ENCODE peak calls at places on chromosomes 13 and 19, in eight cellular contexts. Q, R, I, L, M, J, B and C are unnamed samples. For H3K4me1, the result is how much of the 10 kb centered on the place peaks cover.

GRCh38 chr19:5743640-5744039 is 23.2 kb downstream of the CATSPERD start:
- DNase-seq in J (no peak), M (no peak), Q (no peak), I (no peak), R (no peak), B (peak), L (no peak), C (no peak)

GRCh38 chr13:75440100-75440499 is 41.9 kb downstream of the TBC1D4 start:
- DNase-seq in I (no peak), Q (no peak), M (peak), B (no peak), J (no peak), R (no peak), L (no peak), C (no peak)

GRCh38 chr19:33194884-33195710 is 967 bp downstream of the LRP3 start:
- DNase-seq in I (no peak), R (peak), Q (no peak), L (peak), B (peak), M (peak), J (no peak), C (no peak)

GRCh38 chr19:44644391-44645016 is 794 bp downstream of the PVR start:
- DNase-seq in R (no peak), Q (peak), L (peak), B (peak), I (peak), M (peak), J (no peak), C (peak)

GRCh38 chr13:94595006-94595942 is 678 bp downstream of the TGDS start:
- DNase-seq in M (peak), J (peak), B (peak), I (no peak), L (peak), R (peak), Q (no peak), C (no peak)

GRCh38 chr13:84651288-84651687 is 769.0 kb upstream of the SLITRK1 start:
- DNase-seq in B (peak), L (no peak), R (no peak), J (no peak), M (peak), Q (no peak), I (no peak), C (no peak)

GRCh38 chr13:71242191-71242590 is 624.8 kb downstream of the DACH1 start:
- DNase-seq in Q (no peak), I (no peak), R (no peak), B (no peak), J (no peak), L (no peak), M (no peak), C (no peak)

GRCh38 chr13:51733656-51734334 is 70.2 kb downstream of the DHRS12 start:
- DNase-seq in L (peak), J (no peak), I (no peak), B (no peak), M (no peak), R (no peak), Q (no peak), C (no peak)

GRCh38 chr19:11018179-11018578 is 57.3 kb downstream of the SMARCA4 start:
- DNase-seq in B (peak), I (no peak), M (no peak), R (peak), L (no peak), Q (no peak), J (no peak), C (no peak)

GRCh38 chr19:16702123-16702522 is 17.5 kb upstream of the NWD1 start:
- DNase-seq in Q (no peak), R (no peak), I (peak), J (peak), L (peak), M (no peak), B (peak), C (peak)

GRCh38 chr13:47216176-47216822 is 319.4 kb upstream of the HTR2A start:
- DNase-seq in B (peak), R (no peak), I (no peak), Q (no peak), M (no peak), L (no peak), J (no peak), C (no peak)

GRCh38 chr13:25085125-25085742 is 10.7 kb upstream of the PABPC3 start:
- DNase-seq in B (peak), Q (no peak), I (no peak), J (no peak), L (peak), M (peak), R (no peak), C (no peak)

GRCh38 chr19:7862413-7862951 is 11.7 kb downstream of the PRR36 start:
- DNase-seq in B (peak), J (peak), L (peak), R (peak), M (peak), Q (no peak), I (peak), C (no peak)

GRCh38 chr19:40585677-40586422 is 9.2 kb downstream of the SHKBP1 start:
- DNase-seq in M (no peak), Q (no peak), L (no peak), I (peak), R (no peak), B (no peak), J (no peak), C (no peak)

GRCh38 chr13:40787062-40787461 is 2.3 kb upstream of the SLC25A15 start:
- DNase-seq in Q (no peak), B (no peak), M (no peak), I (no peak), L (no peak), R (no peak), J (no peak), C (no peak)

GRCh38 chr13:106530209-106530906 is 5.1 kb downstream of the EFNB2 start:
- DNase-seq in Q (no peak), R (no peak), I (no peak), B (peak), L (no peak), M (no peak), J (no peak), C (no peak)

GRCh38 chr13:48567521-48568331 is 34.8 kb upstream of the RCBTB2 start:
- DNase-seq in I (no peak), R (no peak), Q (no peak), M (no peak), J (no peak), L (no peak), B (peak), C (no peak)

GRCh38 chr13:106492576-106493323 is 42.7 kb downstream of the EFNB2 start:
- DNase-seq in B (no peak), J (no peak), I (no peak), R (no peak), Q (no peak), M (no peak), L (no peak), C (no peak)

GRCh38 chr19:29040951-29041350 is 172.0 kb downstream of the UQCRFS1 start:
- DNase-seq in M (no peak), R (no peak), J (no peak), B (no peak), L (no peak), I (no peak), Q (no peak), C (no peak)

GRCh38 chr19:28303502-28303901 is 909.4 kb downstream of the UQCRFS1 start:
- DNase-seq in L (no peak), R (no peak), J (no peak), M (no peak), I (no peak), Q (no peak), B (no peak), C (no peak)

GRCh38 chr19:49596954-49597702 is 6.1 kb downstream of the PRR12 start:
- DNase-seq in L (no peak), J (no peak), M (no peak), B (no peak), Q (no peak), I (no peak), R (no peak), C (no peak)

GRCh38 chr19:27964165-27964564 is 1248.8 kb downstream of the UQCRFS1 start:
- DNase-seq in Q (no peak), I (no peak), M (no peak), J (no peak), B (no peak), L (no peak), R (no peak), C (no peak)

GRCh38 chr19:30620354-30620753 is 248.2 kb downstream of the ZNF536 start:
- DNase-seq in M (no peak), I (no peak), L (no peak), J (no peak), Q (no peak), R (no peak), B (no peak), C (no peak)

GRCh38 chr13:36428083-36428482 is 4.2 kb upstream of the CCNA1 start:
- DNase-seq in M (no peak), J (no peak), R (no peak), I (no peak), Q (no peak), B (no peak), L (no peak), C (no peak)

GRCh38 chr19:11633223-11633622 is 35.9 kb downstream of the ZNF627 start:
- DNase-seq in L (no peak), Q (no peak), I (no peak), R (no peak), M (no peak), B (no peak), J (no peak), C (no peak)

DNA sequence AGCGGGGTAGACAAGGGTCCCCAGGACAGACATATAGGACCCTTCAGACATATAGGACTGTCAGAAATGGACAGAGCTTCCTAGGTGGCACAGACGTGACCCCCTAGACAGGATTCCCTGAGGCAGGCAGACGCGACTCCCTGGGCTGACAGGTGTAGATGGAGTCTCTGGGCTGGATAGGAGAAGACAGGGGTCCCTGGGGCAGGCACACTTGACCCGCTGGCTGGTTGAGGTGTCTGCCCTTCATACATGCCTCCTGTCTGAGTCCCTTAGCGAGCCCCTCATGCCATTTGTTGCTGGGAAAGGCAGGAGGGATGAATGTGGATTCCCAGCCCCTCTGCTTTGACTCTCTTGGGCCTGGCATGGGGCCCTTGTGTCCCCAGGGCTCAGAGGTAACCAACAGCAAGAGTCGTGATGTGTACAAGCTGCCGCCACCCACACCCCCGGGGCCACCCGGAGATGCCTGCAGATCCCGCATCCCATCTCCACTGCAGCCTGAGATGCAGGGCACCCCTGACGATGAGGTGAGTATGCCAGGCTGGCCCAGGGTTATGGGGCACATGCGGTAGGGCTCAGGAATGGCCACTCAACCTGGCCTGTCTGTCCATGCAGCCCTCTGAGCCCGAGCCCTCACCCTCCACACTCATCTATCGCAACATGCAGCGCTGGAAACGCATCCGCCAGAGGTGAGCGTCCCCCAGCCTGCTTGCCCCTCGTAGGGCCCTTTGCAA is 3.0 kb downstream of the HSPB6 start:
- DNase-seq in J (no peak), M (no peak), R (no peak), B (no peak), I (no peak), Q (no peak), L (no peak), C (peak)
- H3K4me1 ChIP-seq in J (under half), M (under half), R (under half), B (under half), I (under half), Q (under half), L (under half), C (half or more)

GRCh38 chr19:4012975-4013634 is 5.6 kb downstream of the PIAS4 start:
- DNase-seq in R (no peak), B (peak), J (no peak), Q (no peak), L (no peak), I (no peak), M (no peak), C (peak)

GRCh38 chr19:4016486-4016885 is 8.9 kb downstream of the PIAS4 start:
- DNase-seq in B (no peak), I (no peak), L (no peak), R (no peak), J (no peak), Q (no peak), M (no peak), C (no peak)

GRCh38 chr19:4013886-4014540 is 6.5 kb downstream of the PIAS4 start:
- DNase-seq in R (no peak), I (no peak), B (no peak), Q (no peak), M (no peak), J (no peak), L (peak), C (peak)

GRCh38 chr19:4015705-4016402 is 8.3 kb downstream of the PIAS4 start:
- DNase-seq in I (no peak), B (peak), J (peak), Q (no peak), L (peak), M (peak), R (no peak), C (peak)

GRCh38 chr19:4014541-4015491 is 7.3 kb downstream of the PIAS4 start:
- DNase-seq in R (no peak), L (peak), B (peak), Q (no peak), J (peak), M (no peak), I (no peak), C (peak)
- H3K4me1 ChIP-seq in R (under half), L (half or more), B (under half), Q (under half), J (half or more), M (half or more), I (under half), C (under half)

DNA sequence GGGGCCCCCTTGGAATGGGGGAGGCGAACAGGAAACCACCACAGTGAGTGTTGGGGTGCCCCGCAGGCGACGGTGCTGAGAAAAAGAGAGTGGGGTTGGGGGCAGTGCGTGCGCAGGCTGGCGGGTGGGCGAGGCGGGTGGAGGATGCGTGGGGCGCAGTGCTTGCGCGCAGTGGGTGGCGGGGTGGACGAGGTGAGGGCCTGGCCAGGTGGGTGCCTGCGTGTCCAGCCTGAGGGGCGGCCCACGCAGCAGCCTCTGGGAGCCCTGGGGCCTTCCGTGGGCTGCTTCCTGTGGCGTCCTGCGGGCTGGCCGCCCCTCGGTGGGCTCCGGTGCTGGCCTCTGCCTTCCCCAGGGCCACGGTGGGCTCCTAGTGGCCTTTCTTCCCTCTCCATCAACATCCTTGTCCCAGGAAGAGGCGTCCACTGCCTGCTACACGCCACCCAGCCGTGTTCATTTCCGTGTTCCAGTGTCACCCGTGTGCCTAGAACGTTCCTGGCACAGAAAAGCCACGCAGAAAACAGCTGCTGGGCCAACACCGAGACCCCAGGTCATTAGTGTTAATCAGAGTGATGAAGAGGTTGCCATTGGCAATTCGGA is 7.1 kb downstream of the ATP11A start:
- DNase-seq in B (no peak), J (peak), M (no peak), L (no peak), R (no peak), I (no peak), Q (peak), C (peak)
- H3K4me1 ChIP-seq in B (under half), J (under half), M (under half), L (under half), R (under half), I (under half), Q (under half), C (under half)

DNA sequence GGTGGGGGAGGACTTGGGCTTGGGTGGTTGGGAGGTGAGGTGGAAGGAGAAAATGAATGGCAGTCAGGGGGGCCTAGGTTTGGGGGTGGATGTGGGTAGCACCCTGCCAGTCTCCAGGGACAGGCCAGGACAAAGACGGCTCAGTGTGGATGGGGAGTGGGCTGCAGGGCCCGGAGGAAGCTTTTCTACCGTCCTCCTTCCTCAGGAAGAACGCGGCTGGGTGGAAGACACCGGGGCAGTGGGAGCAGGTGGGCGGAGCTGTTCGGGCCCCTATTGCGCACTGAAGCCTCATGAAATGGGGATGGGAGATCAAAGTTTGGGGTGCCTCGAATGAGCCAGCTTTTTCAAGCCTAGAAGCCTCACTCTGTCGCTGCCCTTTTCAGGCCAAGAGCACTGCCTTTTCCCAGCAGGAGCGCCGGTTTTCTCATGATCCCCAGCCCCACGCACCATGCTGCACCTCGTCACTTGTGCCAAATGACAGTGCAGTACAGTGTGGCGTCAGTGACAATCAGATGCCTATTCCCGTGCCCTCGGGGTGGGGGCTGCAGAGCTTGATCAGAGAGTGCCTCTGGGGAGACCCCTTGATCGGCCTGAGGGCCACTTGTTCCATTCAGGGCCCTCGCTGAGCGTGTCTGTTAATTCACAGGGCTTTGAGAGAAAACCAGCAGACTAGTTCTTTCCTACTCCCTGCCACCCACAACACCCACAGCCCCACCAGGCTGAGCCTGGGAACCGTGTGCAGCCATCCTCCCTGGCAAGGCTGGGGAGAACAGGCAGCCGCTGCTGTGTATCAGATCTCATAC is 1.5 kb downstream of the CALM3 start:
- DNase-seq in M (no peak), B (peak), I (no peak), R (peak), Q (peak), L (peak), J (no peak), C (peak)
- H3K4me1 ChIP-seq in M (under half), B (under half), I (under half), R (under half), Q (under half), L (under half), J (under half), C (under half)

GRCh38 chr19:12783226-12783848 is 7.9 kb upstream of the JUNB start:
- DNase-seq in B (no peak), M (no peak), R (no peak), L (no peak), Q (peak), J (no peak), I (no peak), C (no peak)
- H3K4me1 ChIP-seq in B (half or more), M (half or more), R (half or more), L (half or more), Q (half or more), J (under half), I (under half), C (under half)

DNA sequence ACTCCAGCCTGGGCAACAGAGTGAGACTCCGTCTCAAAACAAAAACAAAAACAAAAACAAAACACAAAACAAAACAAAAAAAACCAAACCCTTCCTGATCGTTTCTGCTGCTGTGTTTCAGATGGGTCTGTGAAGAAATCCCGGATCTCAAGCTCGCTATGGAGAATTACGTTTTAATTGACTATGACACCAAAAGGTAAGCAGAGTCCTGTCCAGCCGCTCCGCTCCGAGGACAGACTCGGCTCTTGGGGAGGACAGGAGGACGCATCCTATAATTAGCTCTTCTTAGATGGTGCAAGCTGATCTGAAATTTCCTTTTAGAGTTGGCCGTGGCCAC is 22.0 kb downstream of the DOT1L start:
- DNase-seq in Q (no peak), B (no peak), J (no peak), L (no peak), M (no peak), I (no peak), R (no peak), C (no peak)
- H3K4me1 ChIP-seq in Q (under half), B (under half), J (half or more), L (under half), M (under half), I (under half), R (under half), C (under half)

DNA sequence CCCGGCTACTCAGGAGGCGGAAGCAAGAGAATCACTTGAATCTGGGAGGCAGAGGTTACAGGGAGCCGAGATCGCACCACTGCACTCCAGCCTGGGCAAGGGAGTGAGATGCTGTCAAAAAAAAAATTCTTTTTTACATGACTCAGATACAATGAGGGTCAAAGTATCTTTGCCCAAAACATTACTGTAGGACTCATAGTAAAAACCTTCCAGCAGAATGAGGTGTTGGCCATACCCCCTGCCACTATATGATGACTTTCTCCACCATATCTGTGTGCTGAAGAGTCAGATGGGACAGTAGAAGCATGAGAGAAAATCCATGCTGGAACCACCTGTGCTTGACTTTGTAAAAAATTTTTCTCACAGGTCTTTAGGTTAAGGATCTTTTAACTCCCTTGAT is 86.7 kb downstream of the COL4A2 start:
- DNase-seq in R (no peak), M (no peak), L (no peak), B (no peak), Q (peak), J (no peak), I (no peak), C (no peak)
- H3K4me1 ChIP-seq in R (under half), M (under half), L (under half), B (under half), Q (under half), J (under half), I (under half), C (under half)